ENCODE peak calls at places on chromosomes 1 and 21, in five cellular contexts. M, Y, Z, I and E are unnamed samples.
A peak's percentile ranks its signal among the peaks of the same experiment; 100 is the strongest.

GRCh38 chr1:23800396-23801337 is at the start of gene GALE:
- DNase-seq in M (peak; percentile 92), Y (peak; percentile 98), Z (peak; percentile 97), I (peak; percentile 95), E (peak; percentile 99)

GRCh38 chr1:227885648-227886502 is 61.9 kb downstream of the WNT9A start:
- DNase-seq in M (peak; percentile 29), Y (peak; percentile 72), Z (no peak), I (peak; percentile 64), E (peak; percentile 72)

GRCh38 chr21:26546698-26547097 is 26.4 kb downstream of the CYYR1 start:
- DNase-seq in M (no peak), Y (peak; percentile 65), Z (no peak), I (no peak), E (no peak)

GRCh38 chr1:37828410-37829074 is 20.5 kb upstream of the YRDC start:
- DNase-seq in M (no peak), Y (no peak), Z (no peak), I (no peak), E (no peak)

GRCh38 chr1:180956028-180956640 is 43.4 kb downstream of the KIAA1614 start:
- DNase-seq in M (no peak), Y (no peak), Z (no peak), I (no peak), E (no peak)

GRCh38 chr21:45211661-45212060 is 76.0 kb downstream of the POFUT2 start:
- DNase-seq in M (no peak), Y (no peak), Z (no peak), I (no peak), E (no peak)

GRCh38 chr1:212463565-212464270 is 31.0 kb downstream of the NENF start:
- DNase-seq in M (no peak), Y (no peak), Z (no peak), I (no peak), E (no peak)

GRCh38 chr1:210582186-210582981 is 253.7 kb downstream of the HHAT start:
- DNase-seq in M (no peak), Y (no peak), Z (no peak), I (no peak), E (no peak)

GRCh38 chr1:55420021-55420420 is 204.9 kb upstream of the USP24 start:
- DNase-seq in M (no peak), Y (no peak), Z (no peak), I (no peak), E (no peak)

GRCh38 chr21:33229776-33230517 is at the start of gene IFNAR2:
- DNase-seq in M (peak; percentile 39), Y (peak; percentile 84), Z (peak; percentile 60), I (peak; percentile 53), E (peak; percentile 90)

GRCh38 chr1:25485536-25486235 is 55.0 kb downstream of the MACO1 start:
- DNase-seq in M (no peak), Y (no peak), Z (no peak), I (no peak), E (no peak)

GRCh38 chr1:101618900-101619299 is 377.8 kb downstream of the OLFM3 start:
- DNase-seq in M (no peak), Y (no peak), Z (no peak), I (no peak), E (no peak)

GRCh38 chr1:202016022-202016624 is 5.7 kb downstream of the ELF3 start:
- DNase-seq in M (peak; percentile 78), Y (no peak), Z (no peak), I (peak; percentile 64), E (no peak)

GRCh38 chr1:193457676-193458075 is 271.3 kb upstream of the B3GALT2 start:
- DNase-seq in M (peak; percentile 27), Y (no peak), Z (no peak), I (no peak), E (peak; percentile 5)

GRCh38 chr1:163128282-163128681 is 59.1 kb downstream of the RGS4 start:
- DNase-seq in M (no peak), Y (no peak), Z (no peak), I (no peak), E (no peak)

GRCh38 chr1:220267630-220268029 is 4.6 kb downstream of the RAB3GAP2 start:
- DNase-seq in M (no peak), Y (no peak), Z (no peak), I (no peak), E (no peak)

GRCh38 chr1:19340387-19340937 is 28.3 kb downstream of the SLC66A1 start:
- DNase-seq in M (no peak), Y (no peak), Z (no peak), I (no peak), E (no peak)

GRCh38 chr1:247386217-247386616 is 29.8 kb upstream of the NLRP3 start:
- DNase-seq in M (no peak), Y (no peak), Z (no peak), I (no peak), E (no peak)

GRCh38 chr1:6954596-6954995 is 169.3 kb downstream of the CAMTA1 start:
- DNase-seq in M (no peak), Y (no peak), Z (no peak), I (no peak), E (no peak)

GRCh38 chr1:232049335-232049734 is 422.7 kb downstream of the DISC1 start:
- DNase-seq in M (no peak), Y (no peak), Z (no peak), I (no peak), E (no peak)